ENCODE peak calls at places on chromosome 4, in six cellular contexts. One of them, this sample, is unnamed.

GRCh38 chr4:154593868-154594267 is 3.3 kb upstream of the FGA start:
- DNase-seq in nephron progenitor cell: no peak
- DNase-seq in tibial artery: no peak
- DNase-seq in AG09319: no peak
- DNase-seq in GM10248: no peak
- DNase-seq in heart left ventricle: no peak
- DNase-seq in this sample: no peak

GRCh38 chr4:75511841-75512240 is 2.4 kb downstream of the RCHY1 start:
- DNase-seq in heart left ventricle: no peak
- DNase-seq in nephron progenitor cell: no peak
- DNase-seq in AG09319: no peak
- DNase-seq in GM10248: no peak
- DNase-seq in tibial artery: no peak
- DNase-seq in this sample: no peak

GRCh38 chr4:36273276-36273675 is 8.1 kb upstream of the DTHD1 start:
- DNase-seq in AG09319: no peak
- DNase-seq in nephron progenitor cell: no peak
- DNase-seq in tibial artery: no peak
- DNase-seq in heart left ventricle: no peak
- DNase-seq in GM10248: no peak
- DNase-seq in this sample: peak; percentile 79

GRCh38 chr4:24884925-24885324 is 27.9 kb downstream of the CCDC149 start:
- DNase-seq in tibial artery: no peak
- DNase-seq in nephron progenitor cell: no peak
- DNase-seq in AG09319: no peak
- DNase-seq in GM10248: no peak
- DNase-seq in heart left ventricle: no peak
- DNase-seq in this sample: no peak

GRCh38 chr4:24475756-24476155 is 108.6 kb downstream of the DHX15 start:
- DNase-seq in heart left ventricle: no peak
- DNase-seq in GM10248: no peak
- DNase-seq in AG09319: no peak
- DNase-seq in nephron progenitor cell: no peak
- DNase-seq in tibial artery: no peak
- DNase-seq in this sample: no peak

GRCh38 chr4:71194454-71194853 is 144.4 kb upstream of the SLC4A4 start:
- DNase-seq in GM10248: no peak
- DNase-seq in AG09319: no peak
- DNase-seq in heart left ventricle: no peak
- DNase-seq in tibial artery: no peak
- DNase-seq in nephron progenitor cell: no peak
- DNase-seq in this sample: no peak

GRCh38 chr4:102533916-102534315 is 32.8 kb downstream of the NFKB1 start:
- DNase-seq in AG09319: no peak
- DNase-seq in GM10248: no peak
- DNase-seq in heart left ventricle: no peak
- DNase-seq in tibial artery: no peak
- DNase-seq in nephron progenitor cell: no peak
- DNase-seq in this sample: peak; percentile 18

GRCh38 chr4:5824635-5825034 is 68.3 kb downstream of the CRMP1 start:
- DNase-seq in AG09319: no peak
- DNase-seq in nephron progenitor cell: no peak
- DNase-seq in tibial artery: no peak
- DNase-seq in GM10248: peak; percentile 40
- DNase-seq in heart left ventricle: no peak
- DNase-seq in this sample: peak; percentile 59

GRCh38 chr4:169690787-169691186 is 67.0 kb downstream of the HPF1 start:
- DNase-seq in GM10248: no peak
- DNase-seq in tibial artery: no peak
- DNase-seq in heart left ventricle: no peak
- DNase-seq in AG09319: no peak
- DNase-seq in nephron progenitor cell: no peak
- DNase-seq in this sample: no peak

GRCh38 chr4:123229326-123229725 is 167.3 kb upstream of the SPRY1 start:
- DNase-seq in tibial artery: no peak
- DNase-seq in nephron progenitor cell: no peak
- DNase-seq in AG09319: no peak
- DNase-seq in GM10248: no peak
- DNase-seq in heart left ventricle: no peak
- DNase-seq in this sample: no peak

GRCh38 chr4:8315343-8316250 is 46.0 kb downstream of the HTRA3 start:
- DNase-seq in tibial artery: peak; percentile 72
- DNase-seq in nephron progenitor cell: peak; percentile 43
- DNase-seq in GM10248: no peak
- DNase-seq in AG09319: peak; percentile 69
- DNase-seq in heart left ventricle: peak; percentile 63
- DNase-seq in this sample: peak; percentile 84

GRCh38 chr4:40769266-40769665 is 19.5 kb downstream of the NSUN7 start:
- DNase-seq in AG09319: no peak
- DNase-seq in heart left ventricle: no peak
- DNase-seq in nephron progenitor cell: no peak
- DNase-seq in GM10248: no peak
- DNase-seq in tibial artery: no peak
- DNase-seq in this sample: no peak

GRCh38 chr4:81470456-81471327 is 1.0 kb downstream of the RASGEF1B start:
- DNase-seq in GM10248: peak; percentile 15
- DNase-seq in AG09319: no peak
- DNase-seq in tibial artery: peak; percentile 72
- DNase-seq in nephron progenitor cell: peak; percentile 33
- DNase-seq in heart left ventricle: peak; percentile 71
- DNase-seq in this sample: peak; percentile 43

GRCh38 chr4:72006576-72006975 is 25.2 kb upstream of the NPFFR2 start:
- DNase-seq in AG09319: no peak
- DNase-seq in heart left ventricle: no peak
- DNase-seq in nephron progenitor cell: no peak
- DNase-seq in tibial artery: no peak
- DNase-seq in GM10248: no peak
- DNase-seq in this sample: peak; percentile 78

GRCh38 chr4:6595897-6596537 is 21.0 kb downstream of the MAN2B2 start:
- DNase-seq in tibial artery: no peak
- DNase-seq in AG09319: no peak
- DNase-seq in GM10248: no peak
- DNase-seq in heart left ventricle: no peak
- DNase-seq in nephron progenitor cell: no peak
- DNase-seq in this sample: peak; percentile 18

GRCh38 chr4:37717575-37717974 is 31.4 kb upstream of the RELL1 start:
- DNase-seq in heart left ventricle: no peak
- DNase-seq in AG09319: peak; percentile 27
- DNase-seq in nephron progenitor cell: no peak
- DNase-seq in GM10248: no peak
- DNase-seq in tibial artery: no peak
- DNase-seq in this sample: peak; percentile 86

GRCh38 chr4:73127839-73128448 is 58.4 kb upstream of the COX18 start:
- DNase-seq in heart left ventricle: no peak
- DNase-seq in nephron progenitor cell: no peak
- DNase-seq in GM10248: no peak
- DNase-seq in tibial artery: no peak
- DNase-seq in AG09319: no peak
- DNase-seq in this sample: peak; percentile 39

GRCh38 chr4:142324572-142324971 is 521.5 kb downstream of the INPP4B start:
- DNase-seq in nephron progenitor cell: no peak
- DNase-seq in heart left ventricle: no peak
- DNase-seq in AG09319: no peak
- DNase-seq in tibial artery: no peak
- DNase-seq in GM10248: no peak
- DNase-seq in this sample: no peak

GRCh38 chr4:40621229-40621591 is 8.5 kb downstream of the RBM47 start:
- DNase-seq in GM10248: no peak
- DNase-seq in nephron progenitor cell: no peak
- DNase-seq in AG09319: no peak
- DNase-seq in tibial artery: no peak
- DNase-seq in heart left ventricle: no peak
- DNase-seq in this sample: no peak

DNA sequence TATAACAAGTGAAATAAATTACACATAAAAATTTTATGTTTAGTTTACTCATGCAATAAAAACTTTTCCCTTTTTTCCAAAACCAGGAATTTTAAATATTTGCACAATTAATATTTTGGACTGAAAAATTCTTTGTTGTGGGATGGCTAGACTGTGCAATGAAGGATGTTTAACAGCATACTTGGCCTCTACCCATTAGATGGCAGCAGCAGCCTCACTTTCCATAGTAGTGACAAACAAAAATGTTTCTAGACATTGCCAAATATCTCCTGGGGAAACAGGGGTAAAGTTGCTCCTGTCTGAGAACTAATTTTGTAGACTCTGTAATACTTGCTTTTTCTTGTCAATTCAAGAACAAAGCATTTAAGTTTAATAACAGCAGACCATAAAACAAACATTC is 49.8 kb downstream of the SCLT1 start:
- DNase-seq in tibial artery: no peak
- DNase-seq in AG09319: peak; percentile 19
- DNase-seq in GM10248: no peak
- DNase-seq in heart left ventricle: no peak
- DNase-seq in nephron progenitor cell: no peak
- DNase-seq in this sample: peak; percentile 16
- TF ChIP-seq CTCF in tibial artery: no peak
- TF ChIP-seq CTCF in AG09319: peak; percentile 51
- TF ChIP-seq CTCF in GM10248: no peak
- TF ChIP-seq CTCF in heart left ventricle: no peak
- TF ChIP-seq CTCF in nephron progenitor cell: no peak
- TF ChIP-seq CTCF in this sample: peak; percentile 30

GRCh38 chr4:176464748-176465147 is 145.0 kb downstream of the SPCS3 start:
- DNase-seq in nephron progenitor cell: no peak
- DNase-seq in GM10248: peak; percentile 62
- DNase-seq in AG09319: no peak
- DNase-seq in heart left ventricle: no peak
- DNase-seq in tibial artery: no peak
- DNase-seq in this sample: no peak

GRCh38 chr4:176467011-176467410 is 147.2 kb downstream of the SPCS3 start:
- DNase-seq in heart left ventricle: no peak
- DNase-seq in AG09319: peak; percentile 73
- DNase-seq in GM10248: no peak
- DNase-seq in nephron progenitor cell: no peak
- DNase-seq in tibial artery: no peak
- DNase-seq in this sample: no peak

GRCh38 chr4:176470671-176471070 is 150.9 kb downstream of the SPCS3 start:
- DNase-seq in heart left ventricle: no peak
- DNase-seq in nephron progenitor cell: no peak
- DNase-seq in AG09319: no peak
- DNase-seq in tibial artery: no peak
- DNase-seq in GM10248: no peak
- DNase-seq in this sample: no peak

GRCh38 chr4:176475091-176475490 is 155.3 kb downstream of the SPCS3 start:
- DNase-seq in AG09319: no peak
- DNase-seq in tibial artery: no peak
- DNase-seq in nephron progenitor cell: no peak
- DNase-seq in GM10248: no peak
- DNase-seq in heart left ventricle: no peak
- DNase-seq in this sample: no peak

GRCh38 chr4:176469546-176469945 is 149.8 kb downstream of the SPCS3 start:
- DNase-seq in tibial artery: no peak
- DNase-seq in AG09319: no peak
- DNase-seq in GM10248: no peak
- DNase-seq in nephron progenitor cell: no peak
- DNase-seq in heart left ventricle: no peak
- DNase-seq in this sample: no peak
- TF ChIP-seq CTCF in tibial artery: no peak
- TF ChIP-seq CTCF in AG09319: no peak
- TF ChIP-seq CTCF in GM10248: no peak
- TF ChIP-seq CTCF in nephron progenitor cell: no peak
- TF ChIP-seq CTCF in heart left ventricle: no peak
- TF ChIP-seq CTCF in this sample: no peak

DNA sequence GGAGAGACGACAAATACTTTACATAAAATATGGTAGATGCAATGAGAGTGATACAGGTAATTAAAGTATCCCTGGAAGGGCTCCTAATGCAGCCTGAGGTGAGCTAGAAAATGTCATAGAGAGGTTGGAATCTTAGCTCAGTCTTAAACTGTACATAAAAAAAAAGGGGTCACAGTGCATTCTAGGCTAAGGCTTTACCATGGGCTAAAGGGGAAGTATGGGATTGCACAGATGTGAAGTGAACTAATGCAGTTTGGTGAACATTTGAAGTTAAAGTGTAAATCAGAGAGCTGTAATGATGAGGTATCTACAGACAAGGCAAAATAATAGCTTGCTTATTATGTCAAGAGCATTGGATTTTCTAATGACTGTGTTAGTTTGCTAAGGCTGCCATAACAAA is 405.8 kb downstream of the ADGRL3 start:
- DNase-seq in heart left ventricle: no peak
- DNase-seq in AG09319: no peak
- DNase-seq in GM10248: no peak
- DNase-seq in nephron progenitor cell: no peak
- DNase-seq in tibial artery: no peak
- DNase-seq in this sample: no peak
- TF ChIP-seq CTCF in heart left ventricle: no peak
- TF ChIP-seq CTCF in AG09319: no peak
- TF ChIP-seq CTCF in GM10248: no peak
- TF ChIP-seq CTCF in nephron progenitor cell: no peak
- TF ChIP-seq CTCF in tibial artery: no peak
- TF ChIP-seq CTCF in this sample: no peak

GRCh38 chr4:105895609-105896460 is 564 bp downstream of the NPNT start:
- DNase-seq in tibial artery: peak; percentile 77
- DNase-seq in nephron progenitor cell: peak; percentile 62
- DNase-seq in GM10248: peak; percentile 67
- DNase-seq in heart left ventricle: peak; percentile 33
- DNase-seq in AG09319: no peak
- DNase-seq in this sample: peak; percentile 77
- TF ChIP-seq CTCF in tibial artery: peak; percentile 18
- TF ChIP-seq CTCF in nephron progenitor cell: peak; percentile 8
- TF ChIP-seq CTCF in GM10248: no peak
- TF ChIP-seq CTCF in heart left ventricle: no peak
- TF ChIP-seq CTCF in AG09319: no peak
- TF ChIP-seq CTCF in this sample: peak; percentile 20

DNA sequence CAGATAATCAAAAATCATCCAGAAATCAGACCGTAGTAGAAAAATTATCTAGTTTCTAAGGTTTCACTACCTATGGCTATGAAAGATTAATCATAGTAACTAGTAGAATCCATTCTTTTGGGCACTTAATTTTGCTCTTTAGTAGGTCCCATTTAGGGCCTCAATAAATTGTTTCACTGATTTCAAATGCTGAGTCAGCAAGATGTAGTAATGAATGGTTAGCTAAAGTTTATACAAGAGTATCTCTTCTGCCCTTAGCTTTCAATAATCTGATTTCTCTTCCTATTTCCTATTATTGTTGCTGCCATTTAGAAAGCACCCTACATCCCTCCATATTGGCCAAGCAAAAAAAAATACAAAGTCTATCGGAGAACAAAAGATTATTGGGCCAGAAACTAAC is 283.2 kb upstream of the PCDH10 start:
- DNase-seq in heart left ventricle: no peak
- DNase-seq in nephron progenitor cell: no peak
- DNase-seq in tibial artery: no peak
- DNase-seq in GM10248: no peak
- DNase-seq in AG09319: no peak
- DNase-seq in this sample: no peak
- TF ChIP-seq CTCF in heart left ventricle: no peak
- TF ChIP-seq CTCF in nephron progenitor cell: no peak
- TF ChIP-seq CTCF in tibial artery: no peak
- TF ChIP-seq CTCF in GM10248: no peak
- TF ChIP-seq CTCF in AG09319: no peak
- TF ChIP-seq CTCF in this sample: no peak

DNA sequence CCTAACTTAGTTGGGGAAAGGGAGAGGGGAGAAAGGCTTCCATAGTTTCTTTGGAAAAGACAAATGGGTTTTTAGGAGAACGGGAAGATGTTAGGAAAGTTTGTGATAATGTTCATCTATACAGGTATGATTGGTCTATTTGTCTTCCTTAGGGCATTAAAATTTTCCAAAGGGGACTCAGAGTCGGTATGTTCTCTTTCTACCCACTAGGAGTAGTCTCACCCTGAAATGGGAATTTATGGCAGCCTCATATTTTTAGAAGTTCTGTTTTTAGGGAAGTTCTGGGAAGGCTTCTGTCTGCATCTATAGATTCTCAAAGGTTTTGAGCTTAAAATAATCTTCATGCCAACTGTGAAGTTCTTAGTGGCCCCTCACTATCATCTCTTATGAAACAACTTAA is 637.3 kb downstream of the ADGRL3 start:
- DNase-seq in AG09319: no peak
- DNase-seq in heart left ventricle: no peak
- DNase-seq in GM10248: no peak
- DNase-seq in nephron progenitor cell: no peak
- DNase-seq in tibial artery: no peak
- DNase-seq in this sample: no peak
- TF ChIP-seq CTCF in AG09319: no peak
- TF ChIP-seq CTCF in heart left ventricle: no peak
- TF ChIP-seq CTCF in GM10248: no peak
- TF ChIP-seq CTCF in nephron progenitor cell: no peak
- TF ChIP-seq CTCF in tibial artery: no peak
- TF ChIP-seq CTCF in this sample: no peak